ENCODE peak calls at places on chromosome 21, in five cellular contexts. W is WTC11, F is Calu3, H is GM13976, P is body of pancreas. A is an unnamed sample.

GRCh38 chr21:27421654-27422053 is 454.8 kb upstream of the ADAMTS5 start:
- DNase-seq in W (no peak), P (no peak), H (no peak), F (no peak), A (no peak)

GRCh38 chr21:35226960-35227741 is 178.0 kb upstream of the RUNX1 start:
- DNase-seq in W (no peak), F (no peak), P (no peak), H (no peak), A (no peak)

GRCh38 chr21:17387030-17387617 is 125.7 kb upstream of the CXADR start:
- DNase-seq in P (peak), H (peak), W (peak), F (peak), A (peak)

GRCh38 chr21:31042080-31042464 is 3.8 kb upstream of the KRTAP19-8 start:
- DNase-seq in P (no peak), W (no peak), H (no peak), F (no peak), A (no peak)

GRCh38 chr21:46351476-46352155 is 27.7 kb downstream of the PCNT start:
- DNase-seq in F (no peak), H (no peak), W (no peak), P (no peak), A (no peak)

GRCh38 chr21:18840239-18840638 is 436.7 kb upstream of the TMPRSS15 start:
- DNase-seq in F (no peak), W (peak), P (no peak), H (no peak), A (no peak)

GRCh38 chr21:43268804-43269186 is 100.0 kb downstream of the CRYAA start:
- DNase-seq in P (no peak), W (no peak), F (no peak), H (no peak), A (no peak)

GRCh38 chr21:32770514-32771133 is 931 bp downstream of the PAXBP1 start:
- DNase-seq in F (peak), P (no peak), W (no peak), H (no peak), A (no peak)

GRCh38 chr21:27571706-27572105 is 604.8 kb upstream of the ADAMTS5 start:
- DNase-seq in W (no peak), P (no peak), H (no peak), F (no peak), A (no peak)

GRCh38 chr21:32256226-32256625 is 22.6 kb downstream of the MIS18A start:
- DNase-seq in F (no peak), H (no peak), P (no peak), W (no peak), A (no peak)

GRCh38 chr21:33587792-33588484 is 546 bp downstream of the DONSON start:
- DNase-seq in P (peak), F (peak), H (peak), W (peak), A (peak)

GRCh38 chr21:43913928-43914327 is 48.9 kb downstream of the AGPAT3 start:
- DNase-seq in F (no peak), W (no peak), H (no peak), P (no peak), A (no peak)

GRCh38 chr21:33949516-33950424 is 34.2 kb upstream of the ATP5PO start:
- DNase-seq in P (no peak), H (no peak), W (no peak), F (no peak), A (no peak)

GRCh38 chr21:31128234-31128633 is 90.0 kb upstream of the KRTAP19-8 start:
- DNase-seq in H (no peak), W (no peak), P (no peak), F (no peak), A (no peak)

GRCh38 chr21:31158789-31159581 is 120.7 kb upstream of the KRTAP19-8 start:
- DNase-seq in H (no peak), W (no peak), P (no peak), F (no peak), A (no peak)

GRCh38 chr21:35427320-35428040 is 378.4 kb upstream of the RUNX1 start:
- DNase-seq in P (no peak), F (no peak), H (no peak), W (no peak), A (no peak)

GRCh38 chr21:41156128-41156527 is 11.8 kb upstream of the BACE2 start:
- DNase-seq in H (no peak), F (no peak), W (no peak), P (no peak), A (no peak)

GRCh38 chr21:35563885-35564451 is 496.4 kb downstream of the SETD4 start:
- DNase-seq in H (no peak), P (peak), F (no peak), W (no peak), A (peak)

GRCh38 chr21:16794944-16795343 is 717.9 kb upstream of the CXADR start:
- DNase-seq in F (peak), P (no peak), H (no peak), W (no peak), A (no peak)

GRCh38 chr21:30839304-30839703 is 9.7 kb upstream of the KRTAP7-1 start:
- DNase-seq in W (peak), F (no peak), P (peak), H (no peak), A (peak)

GRCh38 chr21:35827004-35827403 is 233.3 kb downstream of the SETD4 start:
- DNase-seq in F (no peak), H (no peak), P (no peak), W (no peak), A (no peak)

GRCh38 chr21:14513772-14514171 is 32.3 kb downstream of the SAMSN1 start:
- DNase-seq in P (no peak), W (no peak), F (no peak), H (no peak), A (no peak)

GRCh38 chr21:46294647-46295176 is 8.6 kb downstream of the YBEY start:
- DNase-seq in H (peak), P (no peak), W (no peak), F (peak), A (no peak)

GRCh38 chr21:34126269-34126668 is 52.9 kb downstream of the MRPS6 start:
- DNase-seq in H (no peak), W (no peak), F (no peak), P (no peak), A (no peak)

GRCh38 chr21:37658994-37659458 is 257.2 kb downstream of the KCNJ6 start:
- DNase-seq in H (no peak), W (no peak), P (peak), F (no peak), A (no peak)
- TF ChIP-seq CTCF in H (no peak), W (no peak), P (peak), F (no peak), A (no peak)

GRCh38 chr21:36964398-36964797 is 2.1 kb downstream of the HLCS start:
- DNase-seq in P (no peak), H (no peak), W (no peak), F (no peak), A (no peak)

GRCh38 chr21:36965720-36966065 is 776 bp downstream of the HLCS start:
- DNase-seq in W (no peak), F (no peak), P (no peak), H (no peak), A (no peak)

GRCh38 chr21:36966846-36967657 is 583 bp upstream of the HLCS start:
- DNase-seq in W (peak), P (no peak), H (no peak), F (no peak), A (no peak)

GRCh38 chr21:36964832-36965719 is 1.4 kb downstream of the HLCS start:
- DNase-seq in F (no peak), H (no peak), W (no peak), P (no peak), A (no peak)

GRCh38 chr21:36966066-36966845 is at the start of gene HLCS:
- DNase-seq in H (peak), W (peak), P (peak), F (peak), A (peak)
- TF ChIP-seq CTCF in H (peak), W (no peak), P (no peak), F (no peak), A (no peak)

DNA sequence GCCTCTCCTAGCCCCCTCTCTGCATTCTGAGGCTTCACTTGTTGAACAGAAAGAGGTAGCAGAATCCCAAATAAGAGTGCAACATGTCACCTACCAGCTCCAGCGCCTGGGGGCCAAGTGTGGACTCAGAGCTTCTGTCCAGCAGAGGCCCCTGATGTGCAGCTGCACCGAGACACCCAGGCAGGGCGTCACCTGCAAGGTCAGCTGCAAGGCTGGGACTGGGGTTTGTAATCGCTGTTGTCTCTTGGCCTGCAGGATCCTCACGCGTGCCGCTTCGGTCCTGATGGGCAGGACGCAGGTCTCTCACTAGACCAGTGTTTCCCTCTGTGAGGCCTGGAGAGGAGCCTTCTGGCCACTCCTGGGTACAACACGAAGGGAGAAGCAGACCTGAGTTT is 4.3 kb upstream of the SLX9 start:
- DNase-seq in W (no peak), H (no peak), P (no peak), F (no peak), A (no peak)
- TF ChIP-seq CTCF in W (no peak), H (no peak), P (no peak), F (no peak), A (no peak)

DNA sequence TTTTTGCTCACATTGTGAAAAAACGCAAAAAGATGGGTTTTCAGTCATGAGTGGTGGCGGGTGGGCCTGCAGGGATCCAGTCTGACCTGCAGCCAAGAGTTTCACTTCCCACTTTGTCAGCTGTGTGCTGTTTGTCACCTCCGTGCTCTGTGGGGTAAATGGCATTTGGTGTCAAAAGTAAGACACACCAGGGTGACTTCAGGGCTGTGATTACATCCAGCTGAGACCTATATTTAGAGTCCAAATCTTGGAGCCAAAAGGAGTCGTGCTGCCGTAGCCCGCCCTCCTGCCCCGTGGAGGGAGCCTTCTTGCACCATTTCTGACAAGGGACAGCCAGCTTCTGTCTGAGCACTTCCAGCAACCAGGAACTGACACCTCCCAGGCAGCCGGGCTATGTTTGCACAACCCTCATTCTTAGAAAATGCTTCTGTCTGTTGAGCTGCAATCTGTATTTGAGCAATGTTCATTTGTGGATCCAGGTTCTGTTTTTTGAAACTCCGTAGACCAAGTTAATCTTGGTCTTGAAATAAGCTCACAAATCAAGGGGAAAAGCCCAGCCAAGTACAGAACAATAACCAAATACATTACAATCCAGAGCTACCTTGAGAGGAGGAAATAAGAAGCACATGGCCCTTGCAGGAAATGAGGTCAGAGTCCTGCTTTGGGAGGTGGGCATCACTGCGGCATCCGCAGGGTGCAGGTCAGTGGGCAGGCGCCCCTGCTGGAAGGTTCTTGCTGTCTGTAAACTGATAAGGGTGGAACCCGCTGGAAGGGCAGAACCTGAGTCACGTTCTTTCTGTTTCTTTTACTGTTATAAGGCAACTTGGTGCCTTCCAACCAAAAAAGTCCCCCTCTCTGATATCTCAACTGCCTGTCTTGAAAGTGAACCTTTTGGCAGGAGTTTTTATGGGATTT is 14.4 kb downstream of the ABCG1 start:
- DNase-seq in F (peak), W (peak), H (peak), P (peak), A (no peak)
- TF ChIP-seq CTCF in F (no peak), W (no peak), H (peak), P (peak), A (no peak)

GRCh38 chr21:28743723-28744122 is 249.0 kb downstream of the LTN1 start:
- DNase-seq in W (no peak), P (no peak), F (no peak), H (no peak), A (no peak)
- TF ChIP-seq CTCF in W (no peak), P (no peak), F (no peak), H (no peak), A (no peak)

GRCh38 chr21:38170283-38170682 is 86.5 kb upstream of the KCNJ15 start:
- DNase-seq in W (peak), F (peak), H (no peak), P (no peak), A (peak)
- TF ChIP-seq CTCF in W (no peak), F (no peak), H (peak), P (peak), A (peak)

GRCh38 chr21:25561668-25562641 is 45.3 kb downstream of the MRPL39 start:
- DNase-seq in H (peak), P (peak), F (peak), W (peak), A (peak)
- TF ChIP-seq CTCF in H (peak), P (no peak), F (no peak), W (no peak), A (no peak)

GRCh38 chr21:29347274-29347681 is 48.6 kb downstream of the BACH1 start:
- DNase-seq in F (no peak), W (no peak), P (no peak), H (no peak), A (no peak)
- TF ChIP-seq CTCF in F (no peak), W (no peak), P (no peak), H (no peak), A (no peak)

GRCh38 chr21:25350056-25350455 is 257.2 kb downstream of the MRPL39 start:
- DNase-seq in F (no peak), H (no peak), W (peak), P (peak), A (peak)
- TF ChIP-seq CTCF in F (no peak), H (peak), W (peak), P (no peak), A (peak)

DNA sequence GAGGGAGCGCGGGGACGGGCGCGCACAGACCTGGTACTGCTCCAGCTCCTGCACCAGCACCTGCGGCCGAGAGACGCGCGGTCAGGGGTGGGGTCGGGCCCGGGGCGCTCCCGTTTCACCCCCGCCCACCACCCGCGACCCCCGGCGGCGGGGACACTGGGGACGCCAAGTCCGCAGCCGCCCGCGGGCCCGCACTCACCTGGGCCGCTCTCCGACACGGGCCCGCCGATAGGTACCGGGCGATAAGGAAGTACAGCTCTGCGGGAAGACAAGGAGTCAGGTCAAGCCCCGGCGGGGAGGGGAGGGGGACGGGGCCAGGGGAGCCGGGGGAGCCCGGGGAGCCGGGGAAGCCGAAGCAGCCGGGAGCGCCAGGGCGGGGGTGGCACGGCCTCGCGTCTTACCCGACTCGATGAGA is 383 bp downstream of the BRWD1 start:
- DNase-seq in F (no peak), H (peak), P (peak), W (peak), A (peak)
- TF ChIP-seq CTCF in F (no peak), H (no peak), P (no peak), W (no peak), A (no peak)